ENCODE peak calls at places on chromosomes 1 and 21, in six cellular contexts. J, C, Q, A, L and E are unnamed samples.

GRCh38 chr1:208291923-208292711 is 47.9 kb upstream of the PLXNA2 start:
- DNase-seq in J (no peak), Q (no peak), L (no peak), A (no peak), C (no peak), E (no peak)

GRCh38 chr1:236917448-236917847 is 86.8 kb downstream of the MT1HL1 start:
- DNase-seq in A (no peak), L (no peak), C (no peak), J (no peak), Q (no peak), E (no peak)

GRCh38 chr1:91741906-91742305 is 144.0 kb downstream of the TGFBR3 start:
- DNase-seq in L (no peak), Q (no peak), C (no peak), J (no peak), A (no peak), E (no peak)

GRCh38 chr1:39981957-39982356 is 27.0 kb downstream of the MFSD2A start:
- DNase-seq in Q (no peak), A (no peak), J (no peak), L (no peak), C (no peak), E (no peak)

GRCh38 chr1:1063945-1064831 is 9.9 kb downstream of the RNF223 start:
- DNase-seq in A (peak), Q (peak), C (peak), J (peak), L (peak), E (no peak)

GRCh38 chr21:44739316-44739715 is 27.9 kb upstream of the TSPEAR start:
- DNase-seq in A (no peak), C (no peak), L (no peak), J (no peak), Q (no peak), E (no peak)

GRCh38 chr1:89149976-89150375 is 24.1 kb upstream of the GBP2 start:
- DNase-seq in A (no peak), Q (no peak), C (no peak), L (no peak), J (no peak), E (no peak)

GRCh38 chr1:220698607-220699016 is 8.4 kb downstream of the C1orf115 start:
- DNase-seq in A (no peak), J (no peak), C (no peak), L (no peak), Q (no peak), E (no peak)

GRCh38 chr1:67937651-67938050 is 104.4 kb upstream of the GNG12 start:
- DNase-seq in J (no peak), Q (no peak), L (no peak), C (no peak), A (no peak), E (no peak)

GRCh38 chr1:223486366-223486765 is 93.2 kb downstream of the CCDC185 start:
- DNase-seq in Q (no peak), A (no peak), C (no peak), L (no peak), J (no peak), E (no peak)

GRCh38 chr1:229058111-229058551 is 212.8 kb upstream of the RAB4A start:
- DNase-seq in C (no peak), Q (no peak), J (no peak), A (no peak), L (peak), E (no peak)

GRCh38 chr1:10909697-10910489 is 102.6 kb upstream of the TARDBP start:
- DNase-seq in J (peak), Q (peak), L (peak), C (peak), A (no peak), E (no peak)

GRCh38 chr1:232786845-232787455 is 18.3 kb upstream of the MAP10 start:
- DNase-seq in J (no peak), Q (no peak), L (no peak), C (no peak), A (no peak), E (no peak)

GRCh38 chr1:54994355-54994990 is 4.3 kb upstream of the BSND start:
- DNase-seq in C (no peak), Q (no peak), A (no peak), L (no peak), J (no peak), E (no peak)

GRCh38 chr1:100394286-100394685 is 42.0 kb downstream of the CDC14A start:
- DNase-seq in Q (no peak), A (no peak), J (no peak), C (no peak), L (no peak), E (no peak)

GRCh38 chr1:156726549-156727226 is 1.6 kb upstream of the METTL25B start:
- DNase-seq in L (peak), C (peak), J (peak), A (peak), Q (peak), E (no peak)